ENCODE peak calls at places on chromosomes 4 and X, in eight cellular contexts. X, M, E, Z, J, W, B and C are unnamed samples.

GRCh38 chr4:127124919-127125318 is 507.8 kb upstream of the INTU start:
- DNase-seq in E (no peak), M (no peak), Z (no peak), X (no peak), J (no peak), B (no peak), W (peak), C (no peak)

GRCh38 chrX:44245730-44246129 is 97.7 kb downstream of the EFHC2 start:
- DNase-seq in X (no peak), Z (no peak), J (no peak), W (no peak), B (no peak), E (no peak), M (no peak), C (no peak)

GRCh38 chr4:100555791-100556190 is 38.0 kb upstream of the EMCN start:
- DNase-seq in J (no peak), Z (no peak), M (no peak), B (no peak), W (peak), E (no peak), X (no peak), C (no peak)

GRCh38 chrX:129593137-129593536 is 53.1 kb downstream of the OCRL start:
- DNase-seq in Z (no peak), J (no peak), E (no peak), M (no peak), B (no peak), X (no peak), W (peak), C (no peak)

GRCh38 chrX:153726286-153727107 is 1.8 kb downstream of the ABCD1 start:
- DNase-seq in B (no peak), X (peak), M (no peak), J (peak), W (peak), E (no peak), Z (no peak), C (peak)

GRCh38 chr4:31334086-31334910 is 614.1 kb downstream of the PCDH7 start:
- DNase-seq in J (no peak), W (no peak), X (peak), M (no peak), B (no peak), Z (no peak), E (no peak), C (no peak)

GRCh38 chr4:152723236-152723635 is 43.4 kb upstream of the TMEM154 start:
- DNase-seq in J (no peak), E (no peak), X (no peak), M (no peak), B (no peak), Z (no peak), W (no peak), C (no peak)

GRCh38 chr4:94575652-94576051 is 123.9 kb downstream of the PDLIM5 start:
- DNase-seq in E (no peak), M (no peak), B (no peak), W (no peak), Z (no peak), J (peak), X (no peak), C (no peak)

GRCh38 chrX:51894697-51895336 is 1.4 kb downstream of the MAGED1 start:
- DNase-seq in X (no peak), W (peak), J (peak), B (no peak), Z (no peak), M (no peak), E (no peak), C (no peak)

GRCh38 chr4:3297066-3297859 is 4.4 kb downstream of the RGS12 start:
- DNase-seq in J (no peak), X (no peak), Z (no peak), W (no peak), B (no peak), E (no peak), M (peak), C (no peak)

GRCh38 chr4:93719552-93719951 is 109.0 kb upstream of the ATOH1 start:
- DNase-seq in W (no peak), Z (no peak), E (no peak), B (no peak), X (no peak), J (no peak), M (no peak), C (no peak)

GRCh38 chrX:10064736-10065135 is 92.0 kb upstream of the CLCN4 start:
- DNase-seq in Z (no peak), J (no peak), M (no peak), B (no peak), E (no peak), X (no peak), W (no peak), C (no peak)

GRCh38 chr4:63233679-63234078 is 1175.6 kb downstream of the TECRL start:
- DNase-seq in E (no peak), J (no peak), W (no peak), M (no peak), Z (no peak), B (no peak), X (no peak), C (no peak)

GRCh38 chr4:19298998-19299397 is 952.7 kb upstream of the SLIT2 start:
- DNase-seq in X (no peak), Z (no peak), B (no peak), E (no peak), M (no peak), W (peak), J (no peak), C (no peak)

GRCh38 chrX:140712413-140713173 is 3.0 kb downstream of the LINC00632 start:
- DNase-seq in X (peak), W (peak), Z (no peak), J (peak), B (no peak), M (peak), E (no peak), C (peak)